ENCODE peak calls at places on chromosome 13, in six cellular contexts. X is cardiac muscle cell, H is mucosa of descending colon, I is adrenal gland, P is endodermal cell, D is tibial nerve. Q is an unnamed sample.
A peak's percentile ranks its signal among the peaks of the same experiment; 100 is the strongest.

GRCh38 chr13:29538625-29538976 is 56.9 kb downstream of the SLC7A1 start:
- DNase-seq in D (no peak), H (no peak), P (no peak), X (no peak), I (no peak), Q (no peak)

GRCh38 chr13:50948576-50948975 is 39.0 kb downstream of the RNASEH2B start:
- DNase-seq in I (no peak), D (no peak), H (no peak), X (no peak), P (no peak), Q (no peak)

GRCh38 chr13:112056739-112057433 is 10.1 kb upstream of the SOX1 start:
- DNase-seq in X (no peak), I (no peak), H (no peak), P (peak; percentile 69), D (no peak), Q (peak; percentile 62)

GRCh38 chr13:106532111-106532929 is 3.1 kb downstream of the EFNB2 start:
- DNase-seq in D (no peak), H (peak; percentile 46), P (peak; percentile 68), I (no peak), X (peak; percentile 30), Q (peak; percentile 46)

GRCh38 chr13:91132786-91133185 is 214.7 kb upstream of the MIR17HG start:
- DNase-seq in H (no peak), X (no peak), P (no peak), D (no peak), I (no peak), Q (no peak)

GRCh38 chr13:80116107-80116506 is 224.8 kb downstream of the SPRY2 start:
- DNase-seq in X (no peak), I (no peak), H (no peak), D (no peak), P (no peak), Q (no peak)

GRCh38 chr13:58907347-58907746 is 1256.4 kb downstream of the DIAPH3 start:
- DNase-seq in X (no peak), D (no peak), I (no peak), H (no peak), P (no peak), Q (no peak)

GRCh38 chr13:46317120-46317519 is 69.9 kb downstream of the RUBCNL start:
- DNase-seq in X (no peak), D (no peak), H (no peak), P (no peak), I (no peak), Q (no peak)

GRCh38 chr13:66581691-66582090 is 648.4 kb downstream of the PCDH9 start:
- DNase-seq in I (no peak), X (no peak), D (no peak), P (no peak), H (no peak), Q (no peak)

GRCh38 chr13:28699246-28699645 is 19.5 kb downstream of the SLC46A3 start:
- DNase-seq in P (no peak), I (no peak), X (no peak), D (no peak), H (no peak), Q (no peak)

GRCh38 chr13:86986448-86986847 is 684.7 kb upstream of the SLITRK5 start:
- DNase-seq in I (no peak), P (no peak), X (no peak), H (no peak), D (no peak), Q (no peak)

GRCh38 chr13:20239748-20240147 is 7.6 kb upstream of the GJB6 start:
- DNase-seq in P (no peak), I (no peak), X (no peak), H (no peak), D (no peak), Q (no peak)

GRCh38 chr13:31074750-31075149 is 87.0 kb downstream of the HSPH1 start:
- DNase-seq in H (no peak), X (no peak), I (no peak), D (no peak), P (peak; percentile 22), Q (no peak)

GRCh38 chr13:53200498-53201453 is 172.2 kb downstream of the OLFM4 start:
- DNase-seq in X (peak; percentile 93), I (peak; percentile 25), H (peak; percentile 71), P (peak; percentile 95), D (peak; percentile 33), Q (peak; percentile 71)

GRCh38 chr13:72221276-72221962 is 354.4 kb upstream of the DACH1 start:
- DNase-seq in X (peak; percentile 22), H (peak; percentile 54), I (peak; percentile 26), P (peak; percentile 93), D (no peak), Q (peak; percentile 77)

GRCh38 chr13:43057653-43058317 is 34.4 kb downstream of the DNAJC15 start:
- DNase-seq in P (peak; percentile 71), I (no peak), H (no peak), D (no peak), X (no peak), Q (no peak)

GRCh38 chr13:85261757-85262346 is 537.4 kb downstream of the SLITRK6 start:
- DNase-seq in D (no peak), P (no peak), X (peak; percentile 28), I (no peak), H (no peak), Q (no peak)

GRCh38 chr13:67146523-67147130 is 83.5 kb downstream of the PCDH9 start:
- DNase-seq in D (no peak), P (no peak), I (no peak), H (no peak), X (no peak), Q (no peak)

GRCh38 chr13:112747256-112747655 is 57.4 kb downstream of the ATP11A start:
- DNase-seq in X (no peak), D (no peak), I (no peak), H (no peak), P (no peak), Q (peak; percentile 25)

GRCh38 chr13:86758116-86758515 is 913.1 kb upstream of the SLITRK5 start:
- DNase-seq in X (no peak), I (no peak), H (no peak), D (no peak), P (no peak), Q (peak; percentile 15)

GRCh38 chr13:95920485-95920884 is 132.7 kb downstream of the UGGT2 start:
- DNase-seq in I (no peak), P (no peak), D (no peak), X (no peak), H (no peak), Q (no peak)

GRCh38 chr13:32881074-32881791 is 135.0 kb upstream of the KL start:
- DNase-seq in X (no peak), I (peak; percentile 15), P (no peak), D (no peak), H (no peak), Q (no peak)

GRCh38 chr13:41370736-41371135 is 59.7 kb downstream of the NAA16 start:
- DNase-seq in X (no peak), I (no peak), P (no peak), H (no peak), D (no peak), Q (no peak)

GRCh38 chr13:39040206-39040605 is 1.9 kb downstream of the NHLRC3 start:
- DNase-seq in D (no peak), I (no peak), X (no peak), H (no peak), P (no peak), Q (no peak)
- H3K4me3 ChIP-seq in D (no peak overlapping the region), I (no peak overlapping the region), X (no peak overlapping the region), H (no peak overlapping the region), P (no peak overlapping the region), Q (no peak overlapping the region)

GRCh38 chr13:103883698-103884097 is 817.5 kb upstream of the SLC10A2 start:
- DNase-seq in H (no peak), X (peak; percentile 2), I (no peak), D (no peak), P (no peak), Q (no peak)
- H3K4me3 ChIP-seq in H (no peak overlapping the region), X (no peak overlapping the region), I (no peak overlapping the region), D (no peak overlapping the region), P (no peak overlapping the region), Q (no peak overlapping the region)

DNA sequence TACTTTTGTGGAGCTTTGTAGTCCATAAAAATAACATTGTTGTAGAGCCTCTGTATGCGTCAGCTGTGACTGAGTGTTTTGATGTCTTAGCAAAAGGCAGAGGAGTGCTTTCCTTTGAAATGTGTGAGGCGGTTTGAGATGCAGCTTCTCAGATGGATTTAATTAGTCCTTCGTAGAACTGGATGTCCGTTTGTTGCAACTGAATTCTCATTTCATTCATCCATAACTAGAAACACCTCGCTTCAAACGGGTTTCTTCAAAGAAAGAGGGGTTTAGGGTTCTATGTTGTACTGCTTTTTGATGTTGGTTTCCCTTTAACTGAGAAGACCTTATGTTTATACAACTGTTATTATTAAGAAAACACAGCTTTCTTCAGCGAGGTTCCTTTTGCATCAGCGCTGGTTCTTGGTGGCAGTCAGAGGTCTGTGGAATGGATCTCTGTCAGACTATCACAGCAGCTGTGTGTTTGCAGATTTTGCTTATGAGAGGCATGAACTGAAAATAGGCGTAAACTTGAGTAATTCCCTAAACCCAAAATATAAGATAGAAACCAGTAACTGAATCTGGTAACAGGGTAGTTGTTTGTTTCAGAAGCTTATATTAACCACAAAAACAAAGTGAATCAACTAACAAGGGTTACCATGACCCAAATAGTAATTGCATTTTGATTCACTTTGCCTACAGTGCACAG is 194.4 kb downstream of the GGACT start:
- DNase-seq in I (no peak), H (no peak), P (no peak), D (peak; percentile 8), X (no peak), Q (no peak)
- H3K4me3 ChIP-seq in I (no peak overlapping the region), H (no peak overlapping the region), P (no peak overlapping the region), D (no peak overlapping the region), X (no peak overlapping the region), Q (no peak overlapping the region)

GRCh38 chr13:39561971-39562370 is 41.0 kb downstream of the LHFPL6 start:
- DNase-seq in H (no peak), X (no peak), P (no peak), D (no peak), I (no peak), Q (no peak)

GRCh38 chr13:39567569-39567968 is 35.4 kb downstream of the LHFPL6 start:
- DNase-seq in I (no peak), P (no peak), X (no peak), D (no peak), H (no peak), Q (no peak)

GRCh38 chr13:39559838-39560237 is 43.2 kb downstream of the LHFPL6 start:
- DNase-seq in X (no peak), I (no peak), D (no peak), H (no peak), P (no peak), Q (no peak)

GRCh38 chr13:39566216-39566869 is 36.6 kb downstream of the LHFPL6 start:
- DNase-seq in I (no peak), X (no peak), P (no peak), H (no peak), D (no peak), Q (no peak)

DNA sequence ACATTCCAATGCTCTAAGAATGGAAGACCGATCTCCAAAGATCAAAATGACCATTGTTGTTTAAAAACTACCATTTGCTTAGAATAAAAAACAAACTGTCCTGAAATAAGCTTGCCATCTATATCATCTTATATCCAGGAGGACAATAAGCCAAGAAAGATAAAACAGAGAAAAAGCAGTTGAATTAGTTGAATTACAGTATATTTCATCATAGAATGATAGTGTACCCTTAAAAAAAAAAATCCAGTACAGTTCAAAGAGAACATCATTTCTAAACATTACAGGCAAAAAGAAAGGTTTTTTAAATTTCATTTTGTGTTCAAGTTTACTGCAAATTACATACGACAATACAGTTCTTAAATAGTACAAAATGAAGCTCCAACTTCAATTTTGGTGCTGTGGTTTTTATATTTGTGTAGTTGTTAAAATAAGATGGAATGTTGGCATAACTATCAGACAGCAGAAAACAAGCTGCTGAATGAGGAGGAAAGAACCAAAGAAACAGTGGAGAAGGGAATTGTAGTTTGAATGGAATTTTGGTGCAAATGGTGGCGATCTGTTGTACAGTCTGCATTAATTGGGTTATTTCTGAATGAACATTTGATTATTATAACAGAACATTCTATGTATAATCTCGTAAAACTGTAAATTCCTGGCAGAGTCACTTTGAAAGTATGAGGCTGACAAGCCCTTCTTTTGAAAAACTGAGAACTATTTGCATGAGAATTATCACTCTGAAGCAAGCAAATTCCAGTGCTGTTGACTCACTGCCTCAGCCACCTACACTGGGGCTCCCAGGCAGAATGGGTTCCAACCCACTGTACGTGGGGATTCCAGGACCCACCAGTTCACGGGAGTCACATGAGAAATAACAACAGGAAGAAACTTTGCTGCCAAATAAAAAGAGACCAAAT is 37.7 kb downstream of the LHFPL6 start:
- DNase-seq in I (peak; percentile 28), D (no peak), X (no peak), H (no peak), P (peak; percentile 77), Q (no peak)
- H3K4me3 ChIP-seq in I (no peak overlapping the region), D (no peak overlapping the region), X (no peak overlapping the region), H (no peak overlapping the region), P (no peak overlapping the region), Q (no peak overlapping the region)